ENCODE peak calls at places on chromosomes 1 and 21, in five cellular contexts. P is A549, S is IMR-90, Z is K562, M is SK-N-SH. L is an unnamed sample.

GRCh38 chr1:201346337-201346939 is 31.0 kb downstream of the TNNT2 start:
- DNase-seq in P (peak; percentile 73), S (peak; percentile 61), Z (peak; percentile 60), M (peak; percentile 61), L (no peak)

GRCh38 chr1:184905601-184906322 is 68.5 kb downstream of the NIBAN1 start:
- DNase-seq in P (no peak), S (no peak), Z (no peak), M (no peak), L (no peak)

GRCh38 chr1:88890790-88891317 is 513 bp downstream of the GTF2B start:
- DNase-seq in P (no peak), S (peak; percentile 41), Z (no peak), M (peak; percentile 39), L (no peak)

GRCh38 chr1:150683914-150684313 is 13.0 kb downstream of the GOLPH3L start:
- DNase-seq in P (no peak), S (no peak), Z (no peak), M (no peak), L (peak; percentile 11)

GRCh38 chr1:167905182-167905581 is 8.8 kb downstream of the ADCY10 start:
- DNase-seq in P (no peak), S (peak; percentile 71), Z (no peak), M (no peak), L (no peak)

GRCh38 chr1:156383023-156383422 is 14.0 kb downstream of the RHBG start:
- DNase-seq in P (peak; percentile 88), S (peak; percentile 51), Z (peak; percentile 86), M (peak; percentile 91), L (no peak)

GRCh38 chr1:209086486-209087192 is 496.9 kb upstream of the CAMK1G start:
- DNase-seq in P (no peak), S (no peak), Z (no peak), M (no peak), L (peak; percentile 77)

GRCh38 chr1:44587796-44588460 is 86.4 kb downstream of the TMEM53 start:
- DNase-seq in P (no peak), S (no peak), Z (peak; percentile 71), M (no peak), L (no peak)

GRCh38 chr1:35122311-35122710 is 43.1 kb downstream of the ZMYM1 start:
- DNase-seq in P (no peak), S (no peak), Z (no peak), M (no peak), L (no peak)

GRCh38 chr1:218671573-218671972 is 326.4 kb downstream of the TGFB2 start:
- DNase-seq in P (no peak), S (peak; percentile 31), Z (no peak), M (peak; percentile 63), L (no peak)

GRCh38 chr1:231808990-231809389 is 182.4 kb downstream of the DISC1 start:
- DNase-seq in P (no peak), S (peak; percentile 33), Z (no peak), M (no peak), L (no peak)

GRCh38 chr1:214289574-214290272 is 8.8 kb downstream of the SMYD2 start:
- DNase-seq in P (no peak), S (no peak), Z (no peak), M (no peak), L (no peak)

GRCh38 chr21:19640964-19641363 is 1237.4 kb upstream of the TMPRSS15 start:
- DNase-seq in P (no peak), S (no peak), Z (no peak), M (no peak), L (no peak)

GRCh38 chr1:4655674-4656532 is 1.5 kb downstream of the AJAP1 start:
- DNase-seq in P (peak; percentile 76), S (no peak), Z (peak; percentile 28), M (peak; percentile 87), L (no peak)

GRCh38 chr21:41133896-41134522 is 34.0 kb upstream of the BACE2 start:
- DNase-seq in P (peak; percentile 47), S (peak; percentile 54), Z (peak; percentile 66), M (peak; percentile 61), L (no peak)

GRCh38 chr1:87149166-87150065 is 179.3 kb upstream of the LMO4 start:
- DNase-seq in P (no peak), S (peak; percentile 72), Z (no peak), M (peak; percentile 33), L (no peak)

GRCh38 chr1:157497284-157497683 is 55.0 kb downstream of the FCRL5 start:
- DNase-seq in P (no peak), S (no peak), Z (no peak), M (no peak), L (no peak)

GRCh38 chr1:29457496-29458368 is 221.4 kb downstream of the PTPRU start:
- DNase-seq in P (no peak), S (no peak), Z (no peak), M (no peak), L (no peak)

GRCh38 chr1:91502882-91503184 is 2.2 kb downstream of the CDC7 start:
- DNase-seq in P (no peak), S (peak; percentile 74), Z (peak; percentile 12), M (no peak), L (no peak)

GRCh38 chr1:46406881-46407608 is 12.9 kb downstream of the FAAH start:
- DNase-seq in P (no peak), S (no peak), Z (no peak), M (peak; percentile 52), L (no peak)

DNA sequence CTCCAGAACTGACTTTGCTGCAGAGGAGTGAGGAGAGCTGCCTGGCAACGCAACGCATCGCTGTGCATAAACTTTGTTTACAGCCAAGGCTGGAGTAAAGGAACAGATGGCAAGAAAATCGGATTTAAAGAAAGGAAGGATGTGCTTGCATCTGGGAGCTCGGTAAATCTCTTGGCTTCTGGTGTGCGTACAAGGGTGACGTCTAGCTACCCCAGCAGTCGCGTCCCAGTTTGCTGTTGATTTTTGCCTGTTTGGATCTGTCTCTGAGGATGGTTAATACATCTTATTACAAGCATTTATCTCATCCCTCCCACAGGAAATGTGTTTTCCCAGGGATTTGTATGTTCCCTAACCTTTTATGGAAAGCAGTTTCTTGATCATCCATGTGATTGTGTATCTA is 73.3 kb upstream of the RALGPS2 start:
- DNase-seq in P (no peak), S (peak; percentile 83), Z (no peak), M (no peak), L (no peak)
- TF ChIP-seq RCOR1 in P (no peak), S (no peak), Z (no peak), M (no peak), L (no peak)

GRCh38 chr1:154198756-154199562 is 7.1 kb upstream of the TPM3 start:
- DNase-seq in P (peak; percentile 82), S (peak; percentile 69), Z (peak; percentile 77), M (peak; percentile 78), L (no peak)
- TF ChIP-seq RCOR1 in P (no peak), S (no peak), Z (peak; percentile 27), M (no peak), L (no peak)

GRCh38 chr21:45404726-45405270 is at the start of gene COL18A1:
- DNase-seq in P (peak; percentile 47), S (peak; percentile 42), Z (peak; percentile 99), M (peak; percentile 98), L (no peak)
- TF ChIP-seq RCOR1 in P (no peak), S (no peak), Z (no peak), M (no peak), L (no peak)

GRCh38 chr21:32301596-32301995 is 2.9 kb downstream of the MRAP start:
- DNase-seq in P (no peak), S (no peak), Z (no peak), M (no peak), L (no peak)
- TF ChIP-seq RCOR1 in P (no peak), S (no peak), Z (no peak), M (no peak), L (no peak)